ENCODE peak calls at places on chromosomes 7 and 10, in eight cellular contexts. E is psoas muscle, L is H54, O is choroid plexus epithelial cell, D is lower lobe of right lung, S is NCI-H1092, T is AG20443, H is kidney tubule cell. Y is an unnamed sample.

GRCh38 chr10:79275105-79275430 is 72.2 kb upstream of the PPIF start:
- DNase-seq in T (no peak), S (no peak), H (no peak), O (no peak), L (no peak), E (no peak), D (no peak), Y (no peak)

GRCh38 chr10:7409045-7409731 is 1.6 kb downstream of the SFMBT2 start:
- DNase-seq in H (peak), E (no peak), S (no peak), D (peak), L (no peak), T (no peak), O (no peak), Y (peak)

GRCh38 chr7:101688183-101688831 is 59.2 kb upstream of the MYL10 start:
- DNase-seq in S (peak), D (peak), T (peak), L (peak), H (peak), E (peak), O (peak), Y (peak)

GRCh38 chr7:46752881-46753366 is 829.0 kb downstream of the TNS3 start:
- DNase-seq in L (peak), E (no peak), O (peak), H (peak), T (peak), S (no peak), D (no peak), Y (no peak)

GRCh38 chr7:111735661-111736323 is 173.5 kb upstream of the IMMP2L start:
- DNase-seq in E (no peak), O (peak), S (peak), D (no peak), L (peak), H (peak), T (peak), Y (peak)

GRCh38 chr10:34217524-34217923 is 597.6 kb downstream of the PARD3 start:
- DNase-seq in O (no peak), L (no peak), E (no peak), D (no peak), S (no peak), H (peak), T (no peak), Y (no peak)

GRCh38 chr7:50281680-50282445 is 22.7 kb upstream of the IKZF1 start:
- DNase-seq in H (no peak), S (no peak), D (no peak), L (no peak), T (no peak), O (no peak), E (no peak), Y (peak)

GRCh38 chr7:17559388-17559787 is 260.9 kb downstream of the AHR start:
- DNase-seq in E (no peak), H (peak), L (no peak), D (no peak), S (no peak), O (no peak), T (peak), Y (no peak)

GRCh38 chr7:82631998-82632397 is 188.4 kb upstream of the CACNA2D1 start:
- DNase-seq in O (peak), T (peak), H (no peak), D (no peak), L (no peak), E (no peak), S (no peak), Y (no peak)

GRCh38 chr7:128406147-128406985 is 3.4 kb downstream of the IMPDH1 start:
- DNase-seq in L (no peak), D (no peak), S (no peak), E (no peak), T (no peak), O (no peak), H (no peak), Y (no peak)

GRCh38 chr7:139746652-139747051 is 31.1 kb downstream of the HIPK2 start:
- DNase-seq in D (no peak), H (no peak), E (no peak), S (no peak), L (no peak), T (no peak), O (no peak), Y (no peak)

GRCh38 chr10:72702868-72703581 is 11.1 kb downstream of the MCU start:
- DNase-seq in D (no peak), H (peak), L (no peak), S (no peak), E (no peak), T (peak), O (peak), Y (no peak)

GRCh38 chr7:114944742-114945625 is 23.1 kb downstream of the MDFIC start:
- DNase-seq in D (peak), L (no peak), T (peak), H (peak), S (no peak), E (peak), O (peak), Y (no peak)

GRCh38 chr10:78588194-78588811 is 480.5 kb upstream of the ZMIZ1 start:
- DNase-seq in D (no peak), O (peak), L (no peak), T (peak), H (no peak), S (no peak), E (no peak), Y (no peak)

GRCh38 chr7:6482743-6483119 is 35.0 kb upstream of the DAGLB start:
- DNase-seq in O (no peak), L (no peak), D (no peak), T (no peak), S (no peak), E (no peak), H (no peak), Y (no peak)

GRCh38 chr7:81740403-81740802 is 29.4 kb downstream of the HGF start:
- DNase-seq in T (no peak), S (no peak), O (no peak), L (no peak), H (no peak), D (no peak), E (no peak), Y (no peak)

GRCh38 chr7:834277-834676 is 2.0 kb downstream of the SUN1 start:
- DNase-seq in O (no peak), E (no peak), T (no peak), S (no peak), L (no peak), H (no peak), D (no peak), Y (no peak)

GRCh38 chr10:22623624-22624263 is 90.6 kb downstream of the PIP4K2A start:
- DNase-seq in E (no peak), L (no peak), T (no peak), D (no peak), H (no peak), S (no peak), O (peak), Y (no peak)

GRCh38 chr10:95451568-95452524 is 109.3 kb downstream of the SORBS1 start:
- DNase-seq in S (no peak), H (no peak), E (no peak), O (no peak), L (no peak), T (no peak), D (no peak), Y (no peak)

GRCh38 chr10:1559311-1559710 is 178.0 kb downstream of the ADARB2 start:
- DNase-seq in O (no peak), S (no peak), E (no peak), T (no peak), L (no peak), D (no peak), H (no peak), Y (no peak)

GRCh38 chr7:109638321-109638720 is 1068.6 kb downstream of the DNAJB9 start:
- DNase-seq in O (no peak), H (no peak), T (no peak), D (no peak), L (no peak), E (no peak), S (no peak), Y (no peak)

GRCh38 chr10:31320179-31320597 is 1.2 kb downstream of the ZEB1 start:
- DNase-seq in O (no peak), E (peak), D (peak), T (peak), L (peak), H (peak), S (no peak), Y (peak)

GRCh38 chr7:143222782-143223181 is 945 bp downstream of the TAS2R40 start:
- DNase-seq in D (peak), T (no peak), L (no peak), O (no peak), H (no peak), E (no peak), S (no peak), Y (no peak)

GRCh38 chr10:7090529-7090928 is 320.3 kb downstream of the SFMBT2 start:
- DNase-seq in T (no peak), D (no peak), H (no peak), S (no peak), E (no peak), O (no peak), L (no peak), Y (no peak)

GRCh38 chr7:85160223-85160622 is 26.6 kb downstream of the SEMA3D start:
- DNase-seq in T (peak), L (no peak), D (no peak), E (no peak), S (no peak), O (peak), H (no peak), Y (no peak)

GRCh38 chr10:84076047-84076388 is 63.3 kb upstream of the GHITM start:
- DNase-seq in T (peak), S (no peak), H (peak), E (no peak), D (no peak), L (peak), O (peak), Y (no peak)

GRCh38 chr10:97922378-97922758 is 72.7 kb downstream of the GOLGA7B start:
- DNase-seq in O (no peak), D (no peak), T (no peak), S (peak), E (no peak), H (no peak), L (no peak), Y (no peak)

GRCh38 chr10:127375423-127375822 is 173.7 kb upstream of the NPS start:
- DNase-seq in T (no peak), E (no peak), H (no peak), D (no peak), O (no peak), S (no peak), L (no peak), Y (no peak)

GRCh38 chr7:37052673-37053072 is 328.4 kb upstream of the AOAH start:
- DNase-seq in E (no peak), S (no peak), D (no peak), L (peak), T (peak), H (peak), O (peak), Y (peak)

GRCh38 chr10:116836087-116836486 is 13.2 kb upstream of the ENO4 start:
- DNase-seq in O (no peak), S (peak), E (no peak), T (peak), D (no peak), H (no peak), L (no peak), Y (no peak)

Y was measured in OCI-LY7.